ENCODE peak calls at places on chromosomes 16 and 17, in five cellular contexts. K is PC-3, V is HCT116, S is OCI-LY7, N is mesenchymal stem cell. Y is an unnamed sample.

GRCh38 chr17:42850964-42851363 is at the start of gene AOC3:
- DNase-seq in K (no peak), S (no peak), V (no peak), N (no peak), Y (no peak)

GRCh38 chr17:56756536-56756935 is 77.2 kb downstream of the C17orf67 start:
- DNase-seq in V (no peak), S (no peak), N (peak; percentile 97), K (peak; percentile 75), Y (no peak)

GRCh38 chr17:54451051-54451450 is 449.6 kb upstream of the TOM1L1 start:
- DNase-seq in N (no peak), S (no peak), K (no peak), V (no peak), Y (no peak)

GRCh38 chr17:34307110-34307509 is 12.1 kb upstream of the CCL8 start:
- DNase-seq in N (peak; percentile 8), K (no peak), V (no peak), S (no peak), Y (no peak)

GRCh38 chr16:87487361-87487924 is 5.4 kb downstream of the ZCCHC14 start:
- DNase-seq in V (peak; percentile 69), N (no peak), K (no peak), S (no peak), Y (no peak)

GRCh38 chr16:66904428-66904845 is 14.2 kb downstream of the CDH16 start:
- DNase-seq in S (no peak), N (no peak), K (no peak), V (no peak), Y (no peak)

GRCh38 chr17:56203430-56203829 is 50.2 kb downstream of the ANKFN1 start:
- DNase-seq in S (peak; percentile 67), N (no peak), V (peak; percentile 49), K (peak; percentile 28), Y (peak; percentile 34)

GRCh38 chr16:27792486-27793275 is 242.7 kb downstream of the KATNIP start:
- DNase-seq in V (no peak), N (no peak), S (no peak), K (no peak), Y (no peak)

GRCh38 chr17:77327566-77328463 is 187.0 kb downstream of the SEC14L1 start:
- DNase-seq in K (no peak), S (peak; percentile 53), N (no peak), V (no peak), Y (no peak)

GRCh38 chr16:21264226-21265036 is 13.7 kb downstream of the CRYM start:
- DNase-seq in N (no peak), K (no peak), V (no peak), S (no peak), Y (no peak)

GRCh38 chr17:2690165-2691068 is 21.1 kb downstream of the CLUH start:
- DNase-seq in S (no peak), K (no peak), V (no peak), N (no peak), Y (no peak)

GRCh38 chr16:70348991-70349390 is 2.3 kb downstream of the DDX19A start:
- DNase-seq in N (no peak), K (no peak), S (no peak), V (no peak), Y (no peak)

GRCh38 chr17:79888811-79889634 is 49.8 kb upstream of the CBX4 start:
- DNase-seq in N (no peak), K (no peak), V (no peak), S (no peak), Y (no peak)

GRCh38 chr17:35299108-35299507 is 56.2 kb downstream of the SLFN5 start:
- DNase-seq in N (no peak), V (no peak), S (no peak), K (peak; percentile 81), Y (no peak)

GRCh38 chr17:17981330-17981729 is 8.7 kb downstream of the DRC3 start:
- DNase-seq in K (no peak), N (no peak), V (no peak), S (no peak), Y (no peak)

GRCh38 chr17:45861185-45861584 is 16.5 kb downstream of the SPPL2C start:
- DNase-seq in K (no peak), N (no peak), S (no peak), V (no peak), Y (no peak)

GRCh38 chr17:71163121-71163812 is 957.6 kb upstream of the SOX9 start:
- DNase-seq in S (no peak), V (no peak), K (peak; percentile 81), N (no peak), Y (no peak)

GRCh38 chr17:82949361-82949760 is 109.5 kb upstream of the ZNF750 start:
- DNase-seq in S (no peak), K (no peak), V (no peak), N (no peak), Y (no peak)

GRCh38 chr16:49618955-49619354 is 237.0 kb downstream of the ZNF423 start:
- DNase-seq in V (no peak), N (no peak), S (no peak), K (no peak), Y (no peak)

GRCh38 chr16:50103764-50104163 is 38.0 kb downstream of the HEATR3 start:
- DNase-seq in K (no peak), V (no peak), S (no peak), N (peak; percentile 70), Y (no peak)

GRCh38 chr17:27956601-27957445 is 63.7 kb upstream of the LYRM9 start:
- DNase-seq in N (no peak), S (no peak), K (no peak), V (no peak), Y (no peak)

GRCh38 chr16:85056211-85056748 is 28.7 kb downstream of the KIAA0513 start:
- DNase-seq in K (no peak), N (peak; percentile 65), V (no peak), S (peak; percentile 14), Y (no peak)

GRCh38 chr17:27550974-27551505 is 79.9 kb upstream of the LGALS9 start:
- DNase-seq in N (no peak), S (no peak), K (no peak), V (no peak), Y (no peak)

GRCh38 chr16:57485916-57486857 is at the start of gene DOK4:
- DNase-seq in K (peak; percentile 65), N (peak; percentile 70), V (no peak), S (peak; percentile 69), Y (peak; percentile 71)

GRCh38 chr17:1951920-1952319 is 73.2 kb downstream of the RTN4RL1 start:
- DNase-seq in V (no peak), S (peak; percentile 27), K (no peak), N (no peak), Y (no peak)

GRCh38 chr17:62882878-62883277 is 74.8 kb upstream of the MARCHF10 start:
- DNase-seq in S (no peak), V (no peak), K (peak; percentile 14), N (peak; percentile 33), Y (no peak)

GRCh38 chr16:8958344-8958808 is 5.3 kb downstream of the USP7 start:
- DNase-seq in K (peak; percentile 39), N (peak; percentile 89), S (peak; percentile 33), V (no peak), Y (no peak)

GRCh38 chr16:88376835-88377726 is 5.7 kb upstream of the ZNF469 start:
- DNase-seq in N (no peak), S (no peak), V (no peak), K (no peak), Y (no peak)

GRCh38 chr17:41680426-41681040 is 8.2 kb upstream of the EIF1 start:
- DNase-seq in V (no peak), S (no peak), K (no peak), N (no peak), Y (no peak)
- H2AFZ ChIP-seq in V (no peak overlapping the region), S (no peak overlapping the region), K (no peak overlapping the region), N (no peak overlapping the region), Y (no peak overlapping the region)

DNA sequence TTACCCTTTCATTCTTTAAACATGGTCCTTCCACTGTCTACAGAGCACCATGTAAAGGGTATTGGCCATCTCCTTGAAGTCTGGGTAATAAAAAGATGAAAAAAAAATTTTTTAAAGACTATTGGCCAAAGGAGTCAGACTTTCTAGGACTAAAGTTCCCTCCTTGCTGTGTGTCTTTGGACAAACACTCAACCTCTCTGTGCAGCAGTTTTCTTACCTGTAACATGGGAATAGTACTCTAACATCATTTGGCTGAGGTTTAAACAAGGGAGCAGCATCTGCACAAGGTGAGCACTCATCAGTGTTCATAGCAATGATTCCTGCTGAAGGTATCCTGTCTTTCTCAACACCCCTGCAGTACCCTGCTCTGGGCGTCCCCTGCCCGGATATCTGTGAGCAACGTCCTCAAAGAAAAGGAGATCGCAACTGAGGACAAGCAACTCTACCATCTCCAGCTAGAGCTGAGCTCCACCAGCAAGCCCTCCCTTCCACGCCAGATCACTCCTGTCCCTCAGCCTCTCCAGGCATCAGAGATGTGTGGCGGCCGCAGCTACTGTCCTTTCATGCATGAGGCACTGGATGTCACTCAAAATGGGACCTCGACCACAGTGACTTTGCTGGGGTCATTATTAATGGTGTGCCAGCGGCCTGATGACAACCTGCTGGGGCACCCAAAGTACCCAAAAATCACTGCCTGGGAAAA is 29.5 kb upstream of the RPH3AL start:
- DNase-seq in N (no peak), S (no peak), V (no peak), K (no peak), Y (no peak)
- H3K4me2 ChIP-seq in N (peak overlapping the region; percentile 40), S (no peak overlapping the region), V (no peak overlapping the region), K (no peak overlapping the region), Y (no peak overlapping the region)

DNA sequence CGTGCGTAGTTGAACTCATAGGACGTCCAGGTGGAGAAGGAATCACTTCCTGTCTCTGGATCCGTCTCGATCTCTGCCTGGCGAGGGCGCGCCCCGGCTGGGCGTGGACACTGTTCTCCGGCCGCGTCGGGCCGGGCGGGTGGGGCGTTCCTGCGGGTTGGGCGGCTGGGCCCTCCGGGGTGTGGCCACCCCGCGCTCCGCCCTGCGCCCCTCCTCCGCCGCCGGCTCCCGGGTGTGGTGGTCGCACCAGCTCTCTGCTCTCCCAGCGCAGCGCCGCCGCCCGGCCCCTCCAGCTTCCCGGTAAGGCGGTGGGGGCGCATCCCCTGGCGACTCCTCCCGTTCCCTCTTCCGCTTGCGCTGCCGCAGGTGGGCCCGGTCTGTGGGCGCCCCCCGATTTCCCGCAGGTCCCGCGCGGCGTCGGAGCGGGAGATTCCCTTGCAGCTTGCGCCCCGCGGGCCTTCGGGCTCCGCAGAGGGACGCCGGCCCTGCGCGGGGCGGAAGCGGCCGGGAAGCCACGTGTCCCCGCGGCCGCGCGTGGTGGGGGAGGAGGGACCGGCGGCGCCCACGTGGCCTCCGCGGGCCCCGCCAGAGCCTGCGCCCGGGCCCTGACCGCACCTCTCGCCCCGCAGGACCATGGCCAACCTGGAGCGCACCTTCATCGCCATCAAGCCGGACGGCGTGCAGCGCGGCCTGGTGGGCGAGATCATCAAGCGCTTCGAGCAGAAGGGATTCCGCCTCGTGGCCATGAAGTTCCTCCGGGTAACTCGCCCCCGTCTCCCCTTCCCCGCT is at the start of gene NME2:
- DNase-seq in K (peak; percentile 97), N (peak; percentile 85), V (peak; percentile 76), S (peak; percentile 86), Y (peak; percentile 83)
- H2AFZ ChIP-seq in K (peak within 1 kb of the TSS; percentile 88), N (peak within 1 kb of the TSS; percentile 89), V (no peak within 1 kb of the TSS), S (peak within 1 kb of the TSS; percentile 61), Y (peak within 1 kb of the TSS; percentile 82)

DNA sequence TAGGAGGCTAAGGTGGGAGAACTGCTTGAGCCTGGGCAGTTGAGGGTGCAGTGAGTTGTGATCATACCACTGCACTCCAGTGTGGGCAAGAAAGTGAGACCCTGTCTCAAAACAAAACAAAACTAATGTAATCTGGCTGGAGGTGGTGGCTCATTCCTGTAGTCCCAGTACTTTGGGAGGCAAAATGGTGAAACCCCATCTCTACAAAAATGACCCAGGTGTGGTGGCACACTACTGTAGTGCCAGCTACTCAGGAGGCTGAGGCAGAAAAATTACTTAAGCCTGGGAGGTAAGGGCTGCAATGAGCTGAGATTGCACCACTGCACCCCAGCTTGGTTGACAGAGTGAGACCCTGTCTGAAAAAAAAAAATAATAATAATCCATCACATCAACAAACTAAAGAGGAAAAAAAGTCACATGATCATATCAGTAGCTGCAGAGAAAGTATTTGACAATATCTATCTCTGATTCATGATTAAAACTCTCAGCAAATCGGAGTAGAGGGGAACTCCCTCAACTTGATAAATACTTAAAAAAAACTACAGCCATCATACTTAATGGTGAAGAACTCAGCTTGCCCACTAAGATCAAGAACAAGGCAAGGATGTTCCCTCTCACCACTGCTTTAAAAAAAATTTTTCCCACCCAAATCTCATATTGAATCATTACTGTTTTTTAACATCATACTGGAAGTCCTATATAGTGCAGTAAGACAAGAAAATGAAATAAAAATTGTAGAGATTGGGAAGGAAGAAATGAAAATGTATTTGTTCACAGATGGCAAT is 31.0 kb downstream of the DHRS7B start:
- DNase-seq in V (no peak), S (no peak), K (no peak), N (no peak), Y (no peak)
- H3K4me2 ChIP-seq in V (no peak overlapping the region), S (no peak overlapping the region), K (no peak overlapping the region), N (no peak overlapping the region), Y (no peak overlapping the region)

Y was measured in MM.1S.